ENCODE peak calls at places on chromosomes 13 and 19, in seven cellular contexts. H is IMR-90, L is esophagus squamous epithelium, J is endothelial cell of umbilical vein, P is Karpas-422, R is mammary epithelial cell, K is left lung. Y is an unnamed sample. For H3K36me3, the result is how much of the 10 kb centered on the place peaks cover.

GRCh38 chr19:50239916-50240585 is 36.6 kb downstream of the MYH14 start:
- DNase-seq in H (no peak), L (no peak), J (no peak), P (no peak), R (no peak), K (no peak), Y (no peak)

GRCh38 chr13:94548382-94549240 is 47.3 kb downstream of the TGDS start:
- DNase-seq in H (peak), L (no peak), J (no peak), P (peak), R (no peak), K (peak), Y (peak)

GRCh38 chr13:110282316-110282841 is 24.6 kb downstream of the COL4A1 start:
- DNase-seq in H (no peak), L (no peak), J (no peak), P (no peak), R (no peak), K (no peak), Y (no peak)

GRCh38 chr19:51417107-51417806 is at the start of gene SIGLEC10:
- DNase-seq in H (no peak), L (peak), J (no peak), P (peak), R (no peak), K (peak), Y (peak)

GRCh38 chr13:97359181-97360057 is 74.5 kb upstream of the RAP2A start:
- DNase-seq in H (peak), L (no peak), J (peak), P (peak), R (peak), K (no peak), Y (no peak)

GRCh38 chr19:46221981-46222610 is 7.4 kb upstream of the IGFL1 start:
- DNase-seq in H (peak), L (no peak), J (no peak), P (no peak), R (peak), K (peak), Y (peak)

GRCh38 chr19:5718032-5718578 is 1.8 kb downstream of the LONP1 start:
- DNase-seq in H (peak), L (no peak), J (no peak), P (no peak), R (peak), K (no peak), Y (no peak)

GRCh38 chr13:39786091-39786490 is 130.6 kb downstream of the COG6 start:
- DNase-seq in H (no peak), L (no peak), J (peak), P (no peak), R (no peak), K (no peak), Y (no peak)

GRCh38 chr13:38223093-38223492 is 126.6 kb upstream of the UFM1 start:
- DNase-seq in H (peak), L (no peak), J (peak), P (no peak), R (no peak), K (no peak), Y (no peak)

GRCh38 chr13:45728759-45729158 is 26.6 kb downstream of the CBY2 start:
- DNase-seq in H (no peak), L (no peak), J (no peak), P (peak), R (no peak), K (no peak), Y (no peak)

GRCh38 chr13:93388701-93389100 is 162.1 kb downstream of the GPC6 start:
- DNase-seq in H (peak), L (no peak), J (no peak), P (no peak), R (peak), K (no peak), Y (no peak)

GRCh38 chr19:45187421-45188100 is 9.0 kb downstream of the BLOC1S3 start:
- DNase-seq in H (no peak), L (no peak), J (no peak), P (peak), R (no peak), K (no peak), Y (no peak)

GRCh38 chr13:111139874-111140561 is 24.9 kb downstream of the ARHGEF7 start:
- DNase-seq in H (no peak), L (no peak), J (no peak), P (no peak), R (no peak), K (no peak), Y (no peak)

GRCh38 chr19:18434411-18435184 is 3.3 kb downstream of the ISYNA1 start:
- DNase-seq in H (no peak), L (no peak), J (no peak), P (no peak), R (no peak), K (no peak), Y (no peak)

GRCh38 chr13:35994131-35994966 is 136.8 kb downstream of the DCLK1 start:
- DNase-seq in H (peak), L (no peak), J (no peak), P (no peak), R (peak), K (no peak), Y (peak)

GRCh38 chr13:40292108-40292507 is 374.3 kb downstream of the FOXO1 start:
- DNase-seq in H (no peak), L (no peak), J (no peak), P (no peak), R (no peak), K (no peak), Y (no peak)

GRCh38 chr19:574658-575526 is 2.5 kb downstream of the BSG start:
- DNase-seq in H (peak), L (no peak), J (peak), P (no peak), R (no peak), K (no peak), Y (no peak)

GRCh38 chr19:49546825-49547565 is 19.2 kb downstream of the RCN3 start:
- DNase-seq in H (peak), L (no peak), J (peak), P (peak), R (peak), K (no peak), Y (no peak)

GRCh38 chr13:106617561-106617960 is 49.6 kb upstream of the ARGLU1 start:
- DNase-seq in H (peak), L (no peak), J (peak), P (no peak), R (peak), K (no peak), Y (no peak)

GRCh38 chr13:70125693-70126092 is 17.4 kb upstream of the KLHL1 start:
- DNase-seq in H (no peak), L (no peak), J (no peak), P (no peak), R (no peak), K (no peak), Y (no peak)

GRCh38 chr13:98216711-98217110 is 39.6 kb upstream of the RNF113B start:
- DNase-seq in H (peak), L (no peak), J (peak), P (no peak), R (no peak), K (no peak), Y (no peak)

GRCh38 chr19:30686252-30686762 is 314.1 kb downstream of the ZNF536 start:
- DNase-seq in H (no peak), L (no peak), J (no peak), P (no peak), R (no peak), K (no peak), Y (no peak)

GRCh38 chr19:35851213-35852028 is 883 bp downstream of the NPHS1 start:
- DNase-seq in H (no peak), L (no peak), J (no peak), P (peak), R (no peak), K (no peak), Y (no peak)

GRCh38 chr19:18496167-18496979 is 25.5 kb downstream of the ELL start:
- DNase-seq in H (peak), L (no peak), J (no peak), P (no peak), R (peak), K (peak), Y (no peak)

GRCh38 chr13:88196106-88196505 is 524.9 kb downstream of the SLITRK5 start:
- DNase-seq in H (no peak), L (no peak), J (no peak), P (peak), R (no peak), K (no peak), Y (no peak)

GRCh38 chr13:95191821-95192220 is 109.4 kb downstream of the ABCC4 start:
- DNase-seq in H (peak), L (no peak), J (peak), P (peak), R (peak), K (peak), Y (peak)

GRCh38 chr19:48064509-48064908 is 20.6 kb upstream of the CABP5 start:
- DNase-seq in H (peak), L (no peak), J (no peak), P (no peak), R (no peak), K (no peak), Y (no peak)

GRCh38 chr19:39413269-39413902 is 917 bp downstream of the PLEKHG2 start:
- DNase-seq in H (peak), L (no peak), J (peak), P (peak), R (no peak), K (peak), Y (peak)

GRCh38 chr19:35216833-35217707 is 11.5 kb downstream of the FAM187B start:
- DNase-seq in H (no peak), L (no peak), J (no peak), P (peak), R (peak), K (no peak), Y (no peak)

GRCh38 chr13:30865131-30866009 is 40.7 kb upstream of the MEDAG start:
- DNase-seq in H (peak), L (peak), J (peak), P (peak), R (peak), K (peak), Y (peak)

GRCh38 chr13:31807090-31807541 is 67.8 kb downstream of the RXFP2 start:
- DNase-seq in H (no peak), L (no peak), J (no peak), P (no peak), R (peak), K (no peak), Y (no peak)

DNA sequence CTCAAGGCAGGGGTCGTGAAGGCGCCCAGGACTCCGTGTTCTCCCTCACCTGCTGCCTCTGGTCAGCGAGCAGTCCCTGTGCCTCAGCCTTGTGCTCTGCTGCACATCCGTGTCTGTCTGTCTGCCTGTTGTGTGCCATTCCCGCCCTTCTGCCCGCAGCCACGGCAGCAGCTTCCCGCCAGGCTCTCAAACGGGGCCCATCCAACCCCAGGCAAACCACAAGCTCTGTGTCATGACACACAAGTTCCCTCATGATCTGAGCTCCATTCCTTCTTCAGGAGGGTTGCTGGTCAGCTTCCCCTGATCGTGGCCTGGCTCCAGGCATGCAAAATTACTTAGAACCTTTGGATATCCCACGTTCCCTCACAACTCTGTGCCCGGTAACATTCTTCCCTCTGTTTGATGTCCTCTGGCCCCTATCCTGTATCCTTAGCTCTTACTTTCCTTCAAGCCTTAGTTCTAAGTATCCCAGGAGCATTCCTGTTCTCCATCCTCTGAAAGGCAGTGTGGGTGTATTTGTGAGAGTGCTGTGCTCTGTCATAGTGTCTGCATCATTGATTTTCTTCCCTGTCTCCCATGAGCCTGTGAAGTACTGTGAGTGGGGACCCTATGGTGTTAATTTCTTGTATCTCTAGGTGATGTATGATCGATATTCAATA is 3.2 kb downstream of the GPR183 start:
- DNase-seq in H (no peak), L (no peak), J (no peak), P (no peak), R (no peak), K (peak), Y (no peak)
- H3K4me3 ChIP-seq in H (no peak), L (peak), J (no peak), P (no peak), R (no peak), K (peak), Y (no peak)

DNA sequence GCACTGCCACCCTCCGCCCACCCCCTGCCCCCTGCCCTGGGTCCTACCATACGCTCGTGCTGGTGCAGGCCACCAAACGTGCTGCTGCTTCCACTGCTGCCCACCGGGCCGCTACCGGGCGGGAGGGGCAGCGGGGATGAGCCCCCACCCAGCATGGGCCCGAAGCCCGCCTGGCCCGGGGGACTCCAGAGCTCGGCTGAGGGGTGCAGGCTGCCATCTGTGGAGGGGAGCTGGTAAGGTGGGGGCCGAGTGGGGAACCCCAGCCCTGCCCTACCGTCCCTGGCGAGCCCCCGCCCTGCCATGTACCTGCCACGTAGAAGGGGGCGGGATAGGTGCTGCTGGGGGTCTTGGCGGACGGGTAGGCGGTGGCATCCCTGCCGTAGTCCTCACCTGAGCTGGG is 16.7 kb upstream of the UQCR11 start:
- DNase-seq in H (no peak), L (no peak), J (no peak), P (no peak), R (no peak), K (no peak), Y (no peak)
- H3K36me3 ChIP-seq in H (half or more), L (under half), J (under half), P (under half), R (under half), K (half or more), Y (under half)

GRCh38 chr13:33677215-33677614 is 140.7 kb upstream of the RFC3 start:
- DNase-seq in H (no peak), L (no peak), J (no peak), P (peak), R (no peak), K (no peak), Y (no peak)

GRCh38 chr13:33678084-33678483 is 139.9 kb upstream of the RFC3 start:
- DNase-seq in H (no peak), L (no peak), J (no peak), P (peak), R (no peak), K (no peak), Y (no peak)

GRCh38 chr13:33676700-33677048 is 141.3 kb upstream of the RFC3 start:
- DNase-seq in H (peak), L (no peak), J (peak), P (peak), R (peak), K (peak), Y (peak)

GRCh38 chr13:33678906-33679657 is 138.9 kb upstream of the RFC3 start:
- DNase-seq in H (peak), L (no peak), J (peak), P (peak), R (peak), K (peak), Y (peak)

DNA sequence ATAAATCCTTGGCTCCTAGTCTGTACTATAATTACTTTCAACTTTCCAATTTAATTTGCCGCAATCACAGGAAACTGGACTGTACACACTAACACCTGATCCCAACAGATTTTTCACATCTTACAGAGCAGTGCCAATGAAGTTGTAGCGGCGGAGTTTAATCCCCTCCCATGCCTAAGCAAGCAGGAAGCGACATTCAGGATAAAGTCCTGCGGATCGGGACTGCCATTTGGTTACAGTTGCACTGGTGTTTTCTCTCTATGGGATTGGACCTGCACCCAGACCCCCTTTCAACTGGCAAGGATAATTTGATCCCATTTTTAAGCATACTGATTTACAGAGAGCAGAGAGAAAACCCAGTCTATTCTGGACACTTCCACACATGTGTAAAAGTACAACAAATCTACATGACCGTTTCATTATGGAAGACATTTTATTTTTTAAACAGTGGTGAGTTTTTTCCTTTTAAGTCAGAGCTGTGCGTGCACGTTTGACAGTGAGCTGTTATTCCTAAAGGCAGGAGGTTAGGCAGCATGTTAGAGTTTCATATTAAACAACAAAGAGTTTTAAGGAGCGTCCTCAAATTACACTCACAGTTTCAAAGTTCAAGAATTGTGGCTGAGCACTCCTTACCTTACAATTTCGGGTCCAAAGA is 141.8 kb upstream of the RFC3 start:
- DNase-seq in H (no peak), L (no peak), J (peak), P (no peak), R (no peak), K (no peak), Y (no peak)
- H3K4me3 ChIP-seq in H (peak), L (peak), J (no peak), P (peak), R (peak), K (peak), Y (peak)

GRCh38 chr19:42251572-42251990 is 3.3 kb downstream of the ERF start:
- DNase-seq in H (no peak), L (no peak), J (no peak), P (no peak), R (no peak), K (no peak), Y (no peak)

GRCh38 chr19:42250666-42251531 is 4.0 kb downstream of the ERF start:
- DNase-seq in H (peak), L (no peak), J (peak), P (no peak), R (no peak), K (no peak), Y (peak)

GRCh38 chr19:42249769-42250168 is 5.2 kb downstream of the ERF start:
- DNase-seq in H (no peak), L (no peak), J (no peak), P (no peak), R (no peak), K (no peak), Y (no peak)

GRCh38 chr19:42249149-42249750 is 5.7 kb downstream of the ERF start:
- DNase-seq in H (no peak), L (no peak), J (no peak), P (no peak), R (no peak), K (no peak), Y (no peak)

GRCh38 chr19:42250249-42250665 is 4.7 kb downstream of the ERF start:
- DNase-seq in H (no peak), L (no peak), J (no peak), P (no peak), R (no peak), K (no peak), Y (peak)
- H3K36me3 ChIP-seq in H (under half), L (under half), J (under half), P (under half), R (under half), K (under half), Y (under half)

GRCh38 chr13:47917022-47917574 is 84.0 kb downstream of the SUCLA2 start:
- DNase-seq in H (no peak), L (no peak), J (no peak), P (no peak), R (no peak), K (no peak), Y (no peak)
- H3K4me3 ChIP-seq in H (no peak), L (no peak), J (no peak), P (no peak), R (no peak), K (no peak), Y (no peak)

DNA sequence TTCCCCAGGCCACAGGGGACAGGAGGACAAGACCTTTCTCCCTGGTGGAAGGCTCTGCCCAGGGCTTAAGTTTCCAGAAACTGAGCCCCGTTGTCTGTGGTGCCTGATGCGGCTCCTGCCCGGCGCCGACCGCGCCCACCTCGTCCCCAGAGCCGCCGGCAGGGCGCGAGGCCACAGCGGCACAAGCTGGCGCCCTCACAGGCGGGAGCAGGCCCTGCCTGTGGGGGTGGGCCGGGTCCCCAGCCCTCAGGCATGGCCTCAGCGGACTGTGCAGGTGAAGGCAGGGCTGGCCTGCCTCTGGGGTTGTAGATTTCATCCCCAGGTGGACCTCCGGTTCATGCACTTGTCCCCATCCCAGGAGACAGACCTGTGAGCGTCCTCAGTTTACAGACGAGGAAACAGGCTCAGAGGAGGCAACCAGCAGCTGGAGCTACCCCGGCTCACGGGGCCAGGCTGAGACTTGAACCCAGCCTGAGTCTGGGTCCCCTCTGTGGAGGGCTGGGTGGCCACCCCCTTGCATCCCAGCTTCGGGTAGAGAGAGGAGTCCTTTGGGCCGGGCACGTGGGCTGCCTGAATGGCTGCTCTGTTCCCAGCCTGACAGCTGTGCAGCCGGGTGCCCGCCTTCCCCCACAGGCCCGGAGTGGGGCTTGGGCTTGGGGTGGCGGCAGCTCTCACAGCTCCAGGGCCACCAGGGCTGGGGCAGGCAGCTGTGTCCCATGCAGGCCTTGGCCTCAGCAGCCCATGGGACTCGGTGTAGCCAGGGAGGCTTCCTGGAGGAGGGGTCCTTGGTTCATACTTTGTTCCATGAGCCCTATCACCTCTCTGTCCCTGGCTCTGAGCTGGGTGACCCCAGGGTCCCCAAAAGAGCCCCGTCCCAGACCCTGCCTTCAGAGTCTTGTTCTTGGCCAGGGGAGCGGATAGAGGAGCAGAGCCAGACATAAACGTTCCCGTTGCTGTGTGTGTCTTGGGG is 26.8 kb downstream of the PIAS4 start:
- DNase-seq in H (no peak), L (no peak), J (no peak), P (no peak), R (no peak), K (no peak), Y (no peak)
- H3K36me3 ChIP-seq in H (half or more), L (under half), J (under half), P (under half), R (under half), K (half or more), Y (under half)